ENCODE peak calls at places on chromosomes 4 and X, in seven cellular contexts. F is GM04504; K is naive thymus-derived CD4-positive, alpha-beta T cell; V is T-helper 9 cell; E is mucosa of descending colon; G is choroid plexus epithelial cell; J is smooth muscle cell of the brain vasculature. T is an unnamed sample.

GRCh38 chrX:72097081-72097480 is 34.6 kb downstream of the RTL5 start:
- DNase-seq in F (no peak), K (no peak), V (no peak), E (no peak), G (no peak), J (no peak), T (no peak)

GRCh38 chrX:119474615-119475388 is 6.6 kb downstream of the SLC25A5 start:
- DNase-seq in F (no peak), K (no peak), V (no peak), E (no peak), G (no peak), J (no peak), T (no peak)

GRCh38 chrX:20313889-20314288 is 47.2 kb upstream of the RPS6KA3 start:
- DNase-seq in F (no peak), K (no peak), V (no peak), E (no peak), G (no peak), J (no peak), T (no peak)

GRCh38 chrX:153931748-153932147 is 3.1 kb downstream of the NAA10 start:
- DNase-seq in F (no peak), K (no peak), V (no peak), E (no peak), G (no peak), J (no peak), T (no peak)

GRCh38 chr4:17336524-17336941 is 175.4 kb downstream of the QDPR start:
- DNase-seq in F (no peak), K (peak; percentile 67), V (peak; percentile 58), E (peak; percentile 51), G (no peak), J (no peak), T (no peak)

GRCh38 chr4:140172960-140173359 is 19.0 kb upstream of the MAML3 start:
- DNase-seq in F (no peak), K (no peak), V (no peak), E (no peak), G (no peak), J (no peak), T (no peak)

GRCh38 chr4:95510145-95510544 is 38.6 kb downstream of the UNC5C start:
- DNase-seq in F (no peak), K (no peak), V (no peak), E (no peak), G (peak; percentile 57), J (peak; percentile 18), T (no peak)

GRCh38 chr4:4362991-4363697 is 23.8 kb upstream of the NSG1 start:
- DNase-seq in F (no peak), K (no peak), V (no peak), E (no peak), G (no peak), J (no peak), T (no peak)

GRCh38 chrX:13923845-13924244 is 105.8 kb downstream of the GEMIN8 start:
- DNase-seq in F (no peak), K (no peak), V (no peak), E (no peak), G (no peak), J (no peak), T (no peak)

GRCh38 chrX:43961699-43962098 is 11.5 kb downstream of the NDP start:
- DNase-seq in F (no peak), K (no peak), V (no peak), E (no peak), G (no peak), J (no peak), T (no peak)

GRCh38 chr4:157992038-157992706 is 180.7 kb downstream of the GASK1B start:
- DNase-seq in F (peak; percentile 55), K (peak; percentile 26), V (no peak), E (no peak), G (peak; percentile 91), J (peak; percentile 57), T (no peak)

GRCh38 chrX:134454506-134454905 is 5.5 kb upstream of the HPRT1 start:
- DNase-seq in F (no peak), K (no peak), V (no peak), E (no peak), G (no peak), J (no peak), T (no peak)

GRCh38 chr4:40200881-40201797 is 4.3 kb downstream of the RHOH start:
- DNase-seq in F (no peak), K (no peak), V (no peak), E (no peak), G (peak; percentile 77), J (no peak), T (no peak)

GRCh38 chr4:114041117-114041475 is 61.6 kb upstream of the ARSJ start:
- DNase-seq in F (no peak), K (no peak), V (no peak), E (no peak), G (no peak), J (no peak), T (no peak)

GRCh38 chr4:79042079-79042674 is 102.9 kb upstream of the PAQR3 start:
- DNase-seq in F (peak; percentile 4), K (no peak), V (no peak), E (no peak), G (peak; percentile 65), J (peak; percentile 23), T (no peak)

GRCh38 chr4:150540536-150540935 is 41.4 kb upstream of the MAB21L2 start:
- DNase-seq in F (no peak), K (no peak), V (no peak), E (no peak), G (no peak), J (no peak), T (no peak)

GRCh38 chrX:26851981-26852380 is 611.2 kb downstream of the PPP4R3C start:
- DNase-seq in F (no peak), K (no peak), V (no peak), E (no peak), G (peak; percentile 48), J (no peak), T (no peak)

GRCh38 chr4:176274441-176274840 is 5.4 kb upstream of the ASB5 start:
- DNase-seq in F (peak; percentile 21), K (no peak), V (no peak), E (no peak), G (no peak), J (no peak), T (no peak)

GRCh38 chr4:87555751-87556619 is 26.8 kb upstream of the SPARCL1 start:
- DNase-seq in F (peak; percentile 57), K (no peak), V (no peak), E (no peak), G (peak; percentile 48), J (peak; percentile 17), T (no peak)

GRCh38 chrX:150569155-150569477 is 695 bp downstream of the MTM1 start:
- DNase-seq in F (no peak), K (peak; percentile 51), V (peak; percentile 15), E (peak; percentile 66), G (peak; percentile 57), J (no peak), T (no peak)

GRCh38 chrX:34873500-34874225 is 68.9 kb upstream of the FAM47B start:
- DNase-seq in F (no peak), K (no peak), V (no peak), E (no peak), G (peak; percentile 81), J (no peak), T (no peak)

GRCh38 chr4:113683143-113683542 is 78.4 kb downstream of the CAMK2D start:
- DNase-seq in F (no peak), K (peak; percentile 64), V (peak; percentile 28), E (peak; percentile 48), G (no peak), J (no peak), T (no peak)

GRCh38 chr4:11397146-11397545 is 31.5 kb downstream of the HS3ST1 start:
- DNase-seq in F (no peak), K (no peak), V (no peak), E (no peak), G (no peak), J (no peak), T (no peak)

GRCh38 chr4:123640824-123641223 is 244.2 kb downstream of the SPRY1 start:
- DNase-seq in F (no peak), K (no peak), V (no peak), E (no peak), G (no peak), J (no peak), T (no peak)

GRCh38 chr4:82268050-82268825 is 105.6 kb downstream of the HNRNPD start:
- DNase-seq in F (peak; percentile 29), K (peak; percentile 52), V (peak; percentile 18), E (no peak), G (peak; percentile 77), J (peak; percentile 24), T (peak; percentile 65)

GRCh38 chr4:101346562-101347266 is 612 bp downstream of the PPP3CA start:
- DNase-seq in F (no peak), K (no peak), V (peak; percentile 56), E (peak; percentile 83), G (peak; percentile 74), J (no peak), T (peak; percentile 74)

GRCh38 chr4:186191266-186192067 is at the start of gene CYP4V2:
- DNase-seq in F (peak; percentile 54), K (peak; percentile 92), V (peak; percentile 66), E (peak; percentile 93), G (peak; percentile 76), J (no peak), T (peak; percentile 90)

GRCh38 chr4:107312366-107312765 is 276.3 kb upstream of the DKK2 start:
- DNase-seq in F (no peak), K (no peak), V (no peak), E (no peak), G (peak; percentile 9), J (no peak), T (no peak)

GRCh38 chrX:43809463-43809862 is 72.8 kb downstream of the MAOB start:
- DNase-seq in F (no peak), K (no peak), V (no peak), E (no peak), G (peak; percentile 18), J (no peak), T (no peak)

T was measured in right lobe of liver.